ENCODE peak calls at places on chromosomes 1 and 21, in nine cellular contexts. F is NB4, R is ovary, B is HFF-Myc, Y is fibroblast of the aortic adventitia, H is choroid plexus epithelial cell, Q is endodermal cell, U is B cell, C is left ventricle myocardium inferior. K is an unnamed sample.

GRCh38 chr1:25624155-25624554 is 7.6 kb downstream of the MAN1C1 start:
- DNase-seq in F (peak; percentile 72), R (no peak), B (no peak), Y (no peak), H (no peak), Q (no peak), U (no peak), C (no peak), K (no peak)

GRCh38 chr1:15339580-15339979 is 70.1 kb upstream of the EFHD2 start:
- DNase-seq in F (no peak), R (no peak), B (no peak), Y (no peak), H (no peak), Q (no peak), U (no peak), C (no peak), K (no peak)

GRCh38 chr21:44046734-44047133 is 34.6 kb downstream of the TRAPPC10 start:
- DNase-seq in F (no peak), R (no peak), B (no peak), Y (no peak), H (no peak), Q (no peak), U (no peak), C (no peak), K (no peak)

GRCh38 chr1:191993549-191993948 is 164.7 kb upstream of the RGS18 start:
- DNase-seq in F (peak; percentile 42), R (no peak), B (no peak), Y (peak; percentile 52), H (peak; percentile 81), Q (no peak), U (no peak), C (no peak), K (no peak)

GRCh38 chr21:32994305-32994704 is 31.4 kb upstream of the OLIG2 start:
- DNase-seq in F (peak; percentile 54), R (no peak), B (no peak), Y (peak; percentile 46), H (peak; percentile 52), Q (no peak), U (no peak), C (no peak), K (peak; percentile 1)

GRCh38 chr1:55069280-55069679 is 29.9 kb downstream of the PCSK9 start:
- DNase-seq in F (no peak), R (no peak), B (no peak), Y (no peak), H (no peak), Q (peak; percentile 45), U (no peak), C (no peak), K (no peak)

GRCh38 chr1:42747125-42747524 is 7.1 kb upstream of the CLDN19 start:
- DNase-seq in F (peak; percentile 61), R (peak; percentile 44), B (no peak), Y (peak; percentile 13), H (peak; percentile 33), Q (peak; percentile 83), U (peak; percentile 75), C (peak; percentile 40), K (no peak)

GRCh38 chr1:160206421-160207117 is 1.4 kb downstream of the PEA15 start:
- DNase-seq in F (peak; percentile 35), R (no peak), B (peak; percentile 38), Y (peak; percentile 90), H (peak; percentile 94), Q (peak; percentile 79), U (peak; percentile 49), C (no peak), K (peak; percentile 59)

GRCh38 chr1:86419277-86419903 is 4.6 kb upstream of the CLCA2 start:
- DNase-seq in F (peak; percentile 67), R (no peak), B (no peak), Y (peak; percentile 62), H (peak; percentile 65), Q (peak; percentile 58), U (peak; percentile 61), C (no peak), K (no peak)

GRCh38 chr1:24311731-24312130 is 7.4 kb upstream of the GRHL3 start:
- DNase-seq in F (no peak), R (no peak), B (no peak), Y (no peak), H (no peak), Q (no peak), U (no peak), C (no peak), K (no peak)

GRCh38 chr1:24309762-24310485 is 9.2 kb upstream of the GRHL3 start:
- DNase-seq in F (no peak), R (no peak), B (no peak), Y (no peak), H (no peak), Q (no peak), U (no peak), C (no peak), K (no peak)

GRCh38 chr1:24304763-24305162 is 14.4 kb upstream of the GRHL3 start:
- DNase-seq in F (no peak), R (no peak), B (no peak), Y (no peak), H (no peak), Q (no peak), U (no peak), C (no peak), K (no peak)

GRCh38 chr1:24311234-24311633 is 7.9 kb upstream of the GRHL3 start:
- DNase-seq in F (no peak), R (no peak), B (no peak), Y (no peak), H (no peak), Q (no peak), U (no peak), C (no peak), K (no peak)

DNA sequence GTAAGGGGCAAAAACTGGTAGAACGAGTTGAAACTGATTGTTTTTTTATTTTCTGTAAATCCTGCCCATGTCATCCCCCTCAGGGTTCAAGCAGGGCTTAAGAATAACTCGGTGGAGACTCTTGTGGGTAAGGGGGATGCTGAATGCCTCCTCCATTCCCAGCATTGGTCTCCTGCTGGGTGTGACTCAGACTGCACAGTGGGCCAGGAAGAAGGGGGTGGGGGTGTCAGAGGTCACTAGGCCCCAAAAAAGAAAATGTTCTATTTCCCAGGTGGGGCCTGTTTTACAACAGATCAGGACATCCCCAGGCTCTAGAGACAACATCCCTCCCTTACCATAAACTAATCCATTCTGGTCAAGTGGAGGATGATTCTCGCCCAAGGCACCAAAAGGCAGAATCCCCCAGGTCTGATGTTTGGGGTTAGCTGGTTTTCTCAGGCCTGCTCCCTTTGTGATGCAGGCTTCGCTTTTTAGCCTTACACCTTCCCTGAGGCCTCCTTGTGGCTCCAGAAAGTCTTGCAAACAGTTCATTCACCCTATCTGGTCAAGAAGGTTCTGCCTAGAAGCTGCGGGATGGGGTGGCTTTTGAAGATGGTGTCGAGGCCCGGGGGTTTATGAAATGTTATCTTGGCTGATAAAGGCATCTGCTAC is 10.7 kb upstream of the GRHL3 start:
- DNase-seq in F (no peak), R (no peak), B (no peak), Y (peak; percentile 31), H (peak; percentile 68), Q (peak; percentile 90), U (no peak), C (no peak), K (no peak)
- TF ChIP-seq CTCF in F (peak; percentile 13), R (no peak), B (peak; percentile 33), Y (peak; percentile 42), H (peak; percentile 72), Q (peak; percentile 76), U (no peak), C (no peak), K (peak; percentile 27)

GRCh38 chr1:112267206-112267605 is 128.8 kb upstream of the CTTNBP2NL start:
- DNase-seq in F (no peak), R (no peak), B (no peak), Y (no peak), H (no peak), Q (no peak), U (no peak), C (no peak), K (no peak)
- TF ChIP-seq CTCF in F (no peak), R (no peak), B (no peak), Y (no peak), H (no peak), Q (no peak), U (no peak), C (no peak), K (no peak)

DNA sequence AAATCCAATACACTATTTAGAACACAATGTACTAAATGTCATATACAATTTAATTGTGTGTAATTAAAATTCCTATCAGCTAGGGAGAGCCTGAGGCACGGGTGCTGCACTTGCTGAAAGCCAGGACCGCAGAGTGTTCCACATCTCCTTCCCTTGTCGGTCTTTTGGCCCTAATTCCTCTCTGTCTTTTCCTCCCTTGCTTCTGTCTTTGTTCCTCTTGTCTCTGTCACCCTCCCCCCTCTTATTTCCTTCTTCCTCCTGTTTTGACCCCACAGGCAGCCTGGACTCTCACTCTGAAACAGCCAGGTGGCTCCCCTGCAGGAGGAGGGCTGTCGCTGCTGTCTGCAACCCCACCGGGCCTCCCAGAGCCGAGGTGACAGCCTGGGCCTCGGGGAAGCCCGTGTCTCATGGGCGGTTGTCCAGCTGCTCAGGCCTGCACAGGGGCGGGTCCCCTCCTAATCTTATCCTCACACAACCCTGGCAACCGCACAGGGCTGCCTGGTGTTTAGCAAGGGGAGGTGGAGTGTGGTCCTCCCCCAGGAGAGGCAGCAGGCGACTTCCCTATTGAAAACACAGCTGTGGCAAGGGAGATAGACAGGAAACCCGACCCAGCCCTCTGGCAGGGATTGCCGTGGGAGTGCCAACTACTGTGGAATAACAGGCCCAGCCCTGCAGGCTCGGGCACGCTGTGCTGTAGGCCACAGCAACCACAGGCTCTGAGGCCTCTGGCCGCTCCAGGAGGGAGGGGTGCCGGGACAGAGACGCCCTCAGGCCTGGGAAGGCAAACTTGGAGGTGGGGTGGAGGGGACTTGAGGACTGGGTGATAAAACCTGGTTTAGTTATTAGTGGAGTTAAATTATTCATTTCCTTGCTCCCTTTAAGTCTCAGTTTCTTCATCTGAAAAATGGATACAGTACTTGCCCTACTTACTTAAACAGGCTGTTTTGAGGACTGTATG is 68.8 kb upstream of the WDR26 start:
- DNase-seq in F (peak; percentile 99), R (peak; percentile 65), B (no peak), Y (peak; percentile 93), H (peak; percentile 72), Q (peak; percentile 93), U (peak; percentile 55), C (peak; percentile 94), K (peak; percentile 87)
- TF ChIP-seq CTCF in F (peak; percentile 17), R (no peak), B (no peak), Y (no peak), H (peak; percentile 19), Q (peak; percentile 68), U (no peak), C (peak; percentile 47), K (no peak)

GRCh38 chr1:183840140-183840539 is 35.2 kb downstream of the RGL1 start:
- DNase-seq in F (no peak), R (no peak), B (no peak), Y (no peak), H (peak; percentile 27), Q (no peak), U (no peak), C (no peak), K (no peak)

GRCh38 chr1:183838221-183838620 is 33.3 kb downstream of the RGL1 start:
- DNase-seq in F (no peak), R (no peak), B (no peak), Y (no peak), H (no peak), Q (no peak), U (no peak), C (no peak), K (no peak)

GRCh38 chr1:183834568-183834967 is 29.6 kb downstream of the RGL1 start:
- DNase-seq in F (no peak), R (no peak), B (no peak), Y (peak; percentile 50), H (no peak), Q (no peak), U (no peak), C (no peak), K (no peak)

GRCh38 chr1:183841550-183841949 is 36.6 kb downstream of the RGL1 start:
- DNase-seq in F (no peak), R (no peak), B (no peak), Y (no peak), H (peak; percentile 26), Q (no peak), U (no peak), C (no peak), K (no peak)

GRCh38 chr1:183837062-183837461 is 32.1 kb downstream of the RGL1 start:
- DNase-seq in F (no peak), R (no peak), B (no peak), Y (no peak), H (peak; percentile 13), Q (no peak), U (no peak), C (no peak), K (no peak)
- TF ChIP-seq CTCF in F (no peak), R (no peak), B (no peak), Y (no peak), H (no peak), Q (no peak), U (no peak), C (no peak), K (no peak)